ENCODE peak calls at places on chromosome 19, in eight cellular contexts. E, O, S, H, N, K, B and G are unnamed samples.

GRCh38 chr19:41548954-41549688 is 26.8 kb upstream of the CEACAM21 start:
- DNase-seq in E (peak; percentile 89), O (peak; percentile 55), S (peak; percentile 48), H (peak; percentile 93), N (no peak), K (no peak), B (no peak), G (peak; percentile 91)

GRCh38 chr19:39823693-39824092 is 10.3 kb downstream of the DYRK1B start:
- DNase-seq in E (no peak), O (peak; percentile 28), S (peak; percentile 24), H (no peak), N (no peak), K (no peak), B (no peak), G (no peak)

GRCh38 chr19:22286151-22286810 is at the start of gene ZNF729:
- DNase-seq in E (no peak), O (no peak), S (no peak), H (no peak), N (no peak), K (no peak), B (no peak), G (no peak)

GRCh38 chr19:54355675-54356074 is 9.1 kb downstream of the LAIR1 start:
- DNase-seq in E (no peak), O (no peak), S (no peak), H (no peak), N (no peak), K (no peak), B (no peak), G (no peak)

GRCh38 chr19:52735734-52736133 is 890 bp upstream of the ZNF611 start:
- DNase-seq in E (peak; percentile 72), O (peak; percentile 97), S (peak; percentile 90), H (no peak), N (peak; percentile 60), K (peak; percentile 69), B (no peak), G (no peak)

GRCh38 chr19:43525836-43526771 is 897 bp downstream of the ETHE1 start:
- DNase-seq in E (peak; percentile 29), O (peak; percentile 39), S (peak; percentile 45), H (no peak), N (no peak), K (peak; percentile 18), B (no peak), G (no peak)

GRCh38 chr19:47518139-47518538 is 3.3 kb upstream of the NAPA start:
- DNase-seq in E (no peak), O (no peak), S (no peak), H (peak; percentile 79), N (peak; percentile 39), K (no peak), B (no peak), G (no peak)

GRCh38 chr19:29596885-29597525 is 9.1 kb upstream of the POP4 start:
- DNase-seq in E (no peak), O (peak; percentile 56), S (peak; percentile 59), H (no peak), N (peak; percentile 4), K (peak; percentile 43), B (no peak), G (peak; percentile 10)

GRCh38 chr19:30335306-30335886 is 36.8 kb upstream of the ZNF536 start:
- DNase-seq in E (no peak), O (no peak), S (no peak), H (no peak), N (no peak), K (no peak), B (no peak), G (no peak)

GRCh38 chr19:10227215-10227971 is 3.7 kb downstream of the S1PR2 start:
- DNase-seq in E (no peak), O (peak; percentile 61), S (no peak), H (no peak), N (no peak), K (no peak), B (no peak), G (no peak)

DNA sequence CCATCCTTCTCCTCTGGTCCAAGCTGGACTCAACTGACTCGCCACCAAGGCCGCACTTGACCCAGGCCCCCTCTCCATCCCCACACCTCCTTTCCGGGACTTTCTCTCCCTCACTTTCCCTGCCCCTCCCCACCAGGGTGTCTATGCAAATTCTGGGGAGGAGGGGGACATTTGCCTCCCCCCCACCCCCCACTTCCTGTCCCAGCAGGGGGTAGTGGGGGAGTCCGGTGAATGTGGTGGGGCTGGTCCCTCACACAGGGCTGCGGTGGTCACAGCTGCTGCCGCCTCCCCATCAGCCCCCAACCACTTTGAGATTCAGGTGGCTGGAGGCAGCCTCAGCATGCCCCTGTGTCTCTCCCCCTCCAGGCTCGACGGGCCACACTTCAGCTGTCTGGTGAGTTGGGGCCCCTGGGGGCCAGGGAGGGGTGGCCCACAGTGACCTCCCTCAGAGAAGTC is 870 bp downstream of the SPIB start:
- DNase-seq in E (no peak), O (peak; percentile 81), S (no peak), H (no peak), N (no peak), K (no peak), B (no peak), G (no peak)
- TF ChIP-seq EZH2 in E (no peak), O (no peak), S (no peak), H (no peak), N (no peak), K (no peak), B (no peak), G (no peak)

GRCh38 chr19:56144396-56144795 is 3.3 kb downstream of the ZNF444 start:
- DNase-seq in E (no peak), O (no peak), S (no peak), H (no peak), N (no peak), K (no peak), B (no peak), G (no peak)

GRCh38 chr19:56142897-56143434 is 1.9 kb downstream of the ZNF444 start:
- DNase-seq in E (no peak), O (no peak), S (no peak), H (no peak), N (no peak), K (no peak), B (no peak), G (no peak)

GRCh38 chr19:56145698-56146097 is 4.6 kb downstream of the ZNF444 start:
- DNase-seq in E (no peak), O (no peak), S (no peak), H (no peak), N (no peak), K (no peak), B (no peak), G (no peak)

GRCh38 chr19:56146904-56147303 is 5.8 kb downstream of the ZNF444 start:
- DNase-seq in E (no peak), O (no peak), S (no peak), H (no peak), N (no peak), K (no peak), B (no peak), G (no peak)

GRCh38 chr19:56144816-56145215 is 3.7 kb downstream of the ZNF444 start:
- DNase-seq in E (no peak), O (no peak), S (no peak), H (no peak), N (no peak), K (no peak), B (no peak), G (no peak)
- H3K4me1 ChIP-seq in E (peaks cover 10% of the 10 kb centered on the region), O (peaks cover 11% of the 10 kb centered on the region), S (peaks cover 15% of the 10 kb centered on the region), H (peaks cover 9% of the 10 kb centered on the region), N (peaks cover 6% of the 10 kb centered on the region), K (peaks cover 19% of the 10 kb centered on the region), B (peaks cover 4% of the 10 kb centered on the region), G (peaks cover 4% of the 10 kb centered on the region)

DNA sequence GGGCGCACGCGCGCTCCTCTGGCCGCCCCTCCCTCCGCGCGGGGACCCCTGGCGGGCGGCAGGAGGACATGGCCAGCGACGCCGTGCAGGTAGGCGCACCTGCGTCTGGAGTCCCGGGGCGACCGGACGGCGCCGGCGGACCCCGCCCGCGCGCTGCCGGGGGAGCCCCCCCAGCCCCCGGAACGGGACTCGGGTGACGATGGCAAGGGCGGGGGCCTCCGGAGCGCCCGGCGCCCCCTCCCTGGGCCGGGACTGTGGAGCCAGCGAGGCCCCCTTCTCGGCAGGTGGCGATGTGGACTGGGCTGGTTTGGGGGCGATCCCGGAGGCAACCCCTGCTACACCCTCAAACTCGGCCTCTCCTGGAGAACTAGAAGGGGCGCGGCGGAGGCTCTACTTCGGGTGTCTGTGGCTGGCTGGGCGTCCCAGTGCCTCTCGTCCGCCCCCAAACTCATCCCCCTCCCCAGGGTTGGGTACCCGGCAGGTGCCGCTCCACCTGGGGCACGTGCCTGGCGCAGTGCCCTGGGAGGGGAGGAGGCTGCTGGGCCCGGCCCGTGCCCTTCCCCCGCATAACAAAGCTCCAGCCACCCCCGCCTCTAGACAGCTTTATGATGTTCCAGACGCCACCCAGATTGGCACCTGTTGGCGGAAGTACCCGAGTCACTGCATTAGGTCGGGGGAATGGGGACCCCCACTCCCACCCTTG is 499 bp downstream of the PKN1 start:
- DNase-seq in E (peak; percentile 18), O (peak; percentile 55), S (peak; percentile 48), H (peak; percentile 34), N (no peak), K (peak; percentile 47), B (no peak), G (no peak)
- TF ChIP-seq EZH2 in E (no peak), O (no peak), S (no peak), H (no peak), N (no peak), K (no peak), B (no peak), G (no peak)

GRCh38 chr19:17751912-17752273 is 616 bp downstream of the FCHO1 start:
- DNase-seq in E (no peak), O (no peak), S (no peak), H (no peak), N (no peak), K (no peak), B (no peak), G (no peak)
- H3K4me1 ChIP-seq in E (peaks cover 4% of the 10 kb centered on the region), O (no peaks in the 10 kb centered on the region), S (peaks cover 22% of the 10 kb centered on the region), H (peaks cover 16% of the 10 kb centered on the region), N (peaks cover 6% of the 10 kb centered on the region), K (no peaks in the 10 kb centered on the region), B (peaks cover 3% of the 10 kb centered on the region), G (peaks cover 6% of the 10 kb centered on the region)